ENCODE peak calls at places on chromosomes 5 and 9, in six cellular contexts. L, G, C, I, O and K are unnamed samples.

GRCh38 chr5:92207156-92207555 is 824.0 kb upstream of the ARRDC3 start:
- DNase-seq in I (no peak), L (no peak), O (no peak), G (no peak), C (no peak), K (no peak)

GRCh38 chr5:157379983-157380382 is 80.0 kb upstream of the NIPAL4 start:
- DNase-seq in O (no peak), C (no peak), G (no peak), L (no peak), I (no peak), K (no peak)

GRCh38 chr9:35703906-35704672 is 14.4 kb upstream of the TPM2 start:
- DNase-seq in I (no peak), L (no peak), G (no peak), O (no peak), C (no peak), K (no peak)

GRCh38 chr5:107982703-107983425 is 312.1 kb upstream of the EFNA5 start:
- DNase-seq in G (no peak), I (no peak), L (no peak), O (no peak), C (no peak), K (no peak)

GRCh38 chr5:31213676-31214638 is 20.5 kb downstream of the CDH6 start:
- DNase-seq in L (no peak), O (no peak), I (no peak), G (no peak), C (no peak), K (no peak)

GRCh38 chr9:34084562-34084961 is 35.9 kb upstream of the UBAP2 start:
- DNase-seq in C (no peak), O (no peak), G (no peak), I (peak; percentile 28), L (no peak), K (no peak)

GRCh38 chr9:92563701-92564100 is 27.9 kb upstream of the ECM2 start:
- DNase-seq in G (no peak), O (no peak), L (no peak), C (no peak), I (no peak), K (no peak)

GRCh38 chr9:77846957-77847574 is 184.5 kb downstream of the GNAQ start:
- DNase-seq in C (no peak), L (no peak), I (no peak), G (no peak), O (no peak), K (no peak)

GRCh38 chr5:126877011-126877410 is 100.1 kb downstream of the LMNB1 start:
- DNase-seq in I (no peak), O (no peak), C (no peak), L (no peak), G (no peak), K (no peak)

GRCh38 chr9:114691046-114691955 is 9.3 kb upstream of the TEX48 start:
- DNase-seq in L (no peak), G (peak; percentile 78), O (no peak), I (no peak), C (peak; percentile 97), K (peak; percentile 76)

GRCh38 chr9:75120661-75121060 is 32.3 kb downstream of the OSTF1 start:
- DNase-seq in G (no peak), O (no peak), C (no peak), L (no peak), I (no peak), K (no peak)

GRCh38 chr9:74865177-74865576 is 22.5 kb downstream of the TRPM6 start:
- DNase-seq in G (no peak), O (no peak), L (no peak), I (no peak), C (no peak), K (no peak)

GRCh38 chr5:149273237-149273636 is 1.6 kb downstream of the AFAP1L1 start:
- DNase-seq in O (no peak), G (no peak), I (no peak), C (no peak), L (no peak), K (no peak)

GRCh38 chr5:176697267-176697928 is 50.1 kb downstream of the TSPAN17 start:
- DNase-seq in I (no peak), G (no peak), C (no peak), L (no peak), O (no peak), K (no peak)

GRCh38 chr5:93512799-93513198 is 68.2 kb downstream of the NR2F1-AS1 start:
- DNase-seq in O (no peak), C (no peak), G (no peak), L (no peak), I (no peak), K (no peak)

GRCh38 chr5:75049581-75050274 is 2.6 kb downstream of the GCNT4 start:
- DNase-seq in L (peak; percentile 48), O (peak; percentile 63), C (peak; percentile 51), G (peak; percentile 64), I (no peak), K (peak; percentile 72)

GRCh38 chr9:93503381-93503780 is 50.0 kb upstream of the FAM120AOS start:
- DNase-seq in C (no peak), G (no peak), O (no peak), I (no peak), L (no peak), K (no peak)

GRCh38 chr5:57834829-57835554 is 352.4 kb upstream of the ACTBL2 start:
- DNase-seq in I (no peak), C (peak; percentile 72), L (peak; percentile 12), G (no peak), O (peak; percentile 88), K (no peak)

GRCh38 chr5:15993334-15993733 is 186.3 kb downstream of the MARCHF11 start:
- DNase-seq in L (no peak), C (peak; percentile 50), I (no peak), O (no peak), G (no peak), K (no peak)

GRCh38 chr5:132474131-132474723 is 16.3 kb downstream of the IRF1 start:
- DNase-seq in C (no peak), G (no peak), I (no peak), O (no peak), L (no peak), K (no peak)

GRCh38 chr5:388266-389196 is 54.4 kb upstream of the EXOC3 start:
- DNase-seq in I (no peak), G (no peak), O (no peak), C (no peak), L (no peak), K (no peak)

GRCh38 chr9:16442622-16443021 is 427.8 kb downstream of the BNC2 start:
- DNase-seq in L (no peak), I (no peak), G (no peak), O (no peak), C (peak; percentile 45), K (no peak)